ENCODE peak calls at places on chromosomes 7 and 10, in eight cellular contexts. Y is GM23248, D is IMR-90, E is left lung, N is aorta, X is GM23338, A is BE2C, V is neural progenitor cell. L is an unnamed sample. For H3K4me1 and H3K27me3, the result is how much of the 10 kb centered on the place peaks cover.

GRCh38 chr7:74097937-74098614 is 14.5 kb downstream of the LIMK1 start:
- DNase-seq in Y (peak), D (peak), E (no peak), N (peak), X (no peak), A (peak), V (no peak), L (no peak)

GRCh38 chr7:25922296-25922695 is 229.7 kb upstream of the NFE2L3 start:
- DNase-seq in Y (no peak), D (no peak), E (no peak), N (no peak), X (no peak), A (no peak), V (no peak), L (no peak)

GRCh38 chr10:31484407-31485135 is 165.6 kb downstream of the ZEB1 start:
- DNase-seq in Y (peak), D (peak), E (no peak), N (no peak), X (no peak), A (no peak), V (no peak), L (peak)

GRCh38 chr10:103277713-103278299 is 868 bp downstream of the INA start:
- DNase-seq in Y (no peak), D (no peak), E (peak), N (no peak), X (peak), A (peak), V (peak), L (no peak)

GRCh38 chr10:78905015-78905939 is 163.5 kb upstream of the ZMIZ1 start:
- DNase-seq in Y (no peak), D (no peak), E (no peak), N (no peak), X (no peak), A (no peak), V (no peak), L (no peak)

GRCh38 chr7:2166625-2167280 is 66.0 kb downstream of the MAD1L1 start:
- DNase-seq in Y (no peak), D (no peak), E (peak), N (no peak), X (no peak), A (no peak), V (no peak), L (no peak)

GRCh38 chr10:132931258-132931657 is 11.1 kb downstream of the CFAP46 start:
- DNase-seq in Y (no peak), D (peak), E (no peak), N (no peak), X (no peak), A (no peak), V (no peak), L (no peak)

GRCh38 chr10:109592391-109592790 is 330.9 kb downstream of the XPNPEP1 start:
- DNase-seq in Y (peak), D (no peak), E (no peak), N (no peak), X (no peak), A (no peak), V (no peak), L (no peak)

GRCh38 chr7:127254163-127254684 is 1.5 kb upstream of the GRM8 start:
- DNase-seq in Y (no peak), D (no peak), E (no peak), N (no peak), X (no peak), A (no peak), V (no peak), L (no peak)

GRCh38 chr10:48623607-48624132 is 18.8 kb upstream of the ARHGAP22 start:
- DNase-seq in Y (peak), D (no peak), E (no peak), N (no peak), X (no peak), A (no peak), V (no peak), L (no peak)

GRCh38 chr7:158302274-158303070 is 285.2 kb downstream of the PTPRN2 start:
- DNase-seq in Y (peak), D (no peak), E (no peak), N (no peak), X (no peak), A (no peak), V (no peak), L (no peak)

GRCh38 chr7:116340201-116340847 is 130.0 kb downstream of the TES start:
- DNase-seq in Y (no peak), D (no peak), E (no peak), N (no peak), X (no peak), A (no peak), V (no peak), L (no peak)

GRCh38 chr7:99539213-99539811 is 12.6 kb downstream of the FAM200A start:
- DNase-seq in Y (no peak), D (no peak), E (no peak), N (no peak), X (no peak), A (no peak), V (no peak), L (no peak)

GRCh38 chr7:105799006-105799405 is 77.4 kb downstream of the ATXN7L1 start:
- DNase-seq in Y (no peak), D (no peak), E (no peak), N (no peak), X (peak), A (no peak), V (peak), L (no peak)

GRCh38 chr10:133391761-133392518 is 2.0 kb upstream of the MTG1 start:
- DNase-seq in Y (no peak), D (no peak), E (no peak), N (no peak), X (no peak), A (no peak), V (no peak), L (no peak)

GRCh38 chr7:37690206-37690605 is 6.6 kb downstream of the GPR141 start:
- DNase-seq in Y (no peak), D (no peak), E (no peak), N (no peak), X (no peak), A (no peak), V (no peak), L (no peak)

GRCh38 chr10:132836248-132836831 is 50.4 kb upstream of the NKX6-2 start:
- DNase-seq in Y (no peak), D (no peak), E (no peak), N (peak), X (no peak), A (no peak), V (no peak), L (no peak)

GRCh38 chr7:43244782-43245181 is 132.3 kb downstream of the HECW1 start:
- DNase-seq in Y (no peak), D (no peak), E (no peak), N (no peak), X (no peak), A (no peak), V (no peak), L (no peak)

GRCh38 chr7:43248961-43249807 is 136.7 kb downstream of the HECW1 start:
- DNase-seq in Y (peak), D (peak), E (peak), N (no peak), X (no peak), A (no peak), V (no peak), L (no peak)

GRCh38 chr7:43247757-43248156 is 135.3 kb downstream of the HECW1 start:
- DNase-seq in Y (no peak), D (no peak), E (no peak), N (no peak), X (no peak), A (no peak), V (no peak), L (no peak)

GRCh38 chr7:43249808-43250145 is 137.3 kb downstream of the HECW1 start:
- DNase-seq in Y (peak), D (no peak), E (no peak), N (no peak), X (no peak), A (no peak), V (no peak), L (no peak)

DNA sequence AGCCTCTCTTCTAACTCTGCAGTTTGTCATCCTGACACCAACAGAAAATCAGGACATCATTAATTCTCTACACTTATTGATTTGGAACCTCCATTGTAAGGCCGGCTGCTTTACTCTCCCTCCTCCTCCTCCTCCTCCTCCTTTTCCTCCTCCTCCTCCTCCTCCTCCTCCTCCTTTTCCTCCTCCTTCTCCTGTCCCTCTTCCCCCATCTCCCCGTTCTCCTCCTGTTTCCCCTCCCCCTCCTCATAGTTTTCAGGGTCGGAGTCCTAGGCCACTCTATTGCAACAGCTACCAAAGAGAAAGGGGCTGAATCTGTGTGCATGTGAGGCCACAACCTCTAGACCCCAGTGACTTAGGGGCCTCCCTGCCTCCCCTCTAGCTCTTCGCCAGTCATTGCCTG is 136.1 kb downstream of the HECW1 start:
- DNase-seq in Y (no peak), D (no peak), E (no peak), N (no peak), X (no peak), A (no peak), V (no peak), L (no peak)
- H3K4me1 ChIP-seq in Y (under half), D (under half), E (under half), N (under half), X (under half), A (under half), V (under half), L (under half)

GRCh38 chr10:119543814-119544642 is 1.5 kb upstream of the RGS10 start:
- DNase-seq in Y (peak), D (no peak), E (no peak), N (no peak), X (peak), A (no peak), V (peak), L (no peak)
- H3K27me3 ChIP-seq in Y (under half), D (under half), E (half or more), N (under half), X (half or more), A (under half), V (half or more), L (half or more)

GRCh38 chr10:115935731-115936130 is 337.3 kb downstream of the GFRA1 start:
- DNase-seq in Y (no peak), D (no peak), E (no peak), N (no peak), X (no peak), A (no peak), V (no peak), L (no peak)
- H3K4me1 ChIP-seq in Y (under half), D (under half), E (under half), N (under half), X (under half), A (under half), V (under half), L (under half)

DNA sequence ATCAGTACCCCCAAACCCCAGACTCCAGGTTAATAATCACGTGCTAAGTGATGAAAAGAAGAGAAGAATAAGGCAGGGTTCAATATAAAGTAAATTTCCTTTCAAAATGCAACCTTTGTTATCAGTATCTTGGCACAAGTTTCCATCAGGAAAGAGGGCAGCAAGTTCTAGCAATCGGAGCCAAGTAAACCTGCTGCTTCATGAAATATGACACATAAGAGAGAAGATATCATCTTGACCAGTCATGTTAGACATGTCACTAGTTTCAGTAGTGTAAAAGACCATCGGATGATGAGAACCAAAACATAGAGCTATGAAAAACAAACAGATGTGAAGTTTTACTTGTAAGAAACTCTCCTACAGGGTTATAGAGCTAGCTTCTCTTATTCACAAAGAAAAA is 44.0 kb downstream of the AASS start:
- DNase-seq in Y (no peak), D (peak), E (no peak), N (no peak), X (no peak), A (no peak), V (no peak), L (peak)
- H3K27me3 ChIP-seq in Y (under half), D (under half), E (under half), N (under half), X (under half), A (under half), V (under half), L (under half)

GRCh38 chr10:70481831-70482530 is 3.4 kb downstream of the PALD1 start:
- DNase-seq in Y (no peak), D (no peak), E (peak), N (peak), X (no peak), A (no peak), V (no peak), L (no peak)
- H3K4me1 ChIP-seq in Y (under half), D (under half), E (under half), N (under half), X (under half), A (under half), V (under half), L (under half)

L was measured in cardiac muscle cell.